ENCODE peak calls at places on chromosome 5, in nine cellular contexts. U, D, K, C, O, W, F, S and H are unnamed samples.

GRCh38 chr5:606526-607399 is 5.4 kb upstream of the CEP72 start:
- DNase-seq in U (peak), D (no peak), K (no peak), C (no peak), O (no peak), W (no peak), F (no peak), S (no peak), H (no peak)

GRCh38 chr5:114319821-114320220 is 42.0 kb upstream of the KCNN2 start:
- DNase-seq in U (no peak), D (peak), K (no peak), C (no peak), O (no peak), W (no peak), F (peak), S (no peak), H (peak)

GRCh38 chr5:178590141-178590923 is at the start of gene COL23A1:
- DNase-seq in U (peak), D (peak), K (peak), C (peak), O (peak), W (no peak), F (peak), S (no peak), H (no peak)

GRCh38 chr5:126594676-126595485 is at the start of gene ALDH7A1:
- DNase-seq in U (peak), D (peak), K (peak), C (peak), O (peak), W (peak), F (peak), S (no peak), H (peak)

GRCh38 chr5:159826351-159827222 is 89.7 kb upstream of the ADRA1B start:
- DNase-seq in U (no peak), D (peak), K (peak), C (no peak), O (no peak), W (peak), F (peak), S (no peak), H (peak)

GRCh38 chr5:172410839-172411238 is 43.5 kb downstream of the SH3PXD2B start:
- DNase-seq in U (no peak), D (no peak), K (no peak), C (no peak), O (no peak), W (no peak), F (peak), S (no peak), H (no peak)

GRCh38 chr5:98066910-98067309 is 706.6 kb upstream of the RGMB start:
- DNase-seq in U (no peak), D (no peak), K (no peak), C (no peak), O (no peak), W (no peak), F (no peak), S (no peak), H (no peak)

GRCh38 chr5:10329808-10330481 is 22.2 kb upstream of the CMBL start:
- DNase-seq in U (no peak), D (no peak), K (no peak), C (no peak), O (no peak), W (no peak), F (peak), S (no peak), H (no peak)

GRCh38 chr5:145975361-145976066 is 39.1 kb downstream of the SH3RF2 start:
- DNase-seq in U (no peak), D (peak), K (peak), C (no peak), O (no peak), W (no peak), F (peak), S (no peak), H (peak)

GRCh38 chr5:132487841-132488555 is 2.6 kb downstream of the IRF1 start:
- DNase-seq in U (no peak), D (no peak), K (peak), C (no peak), O (no peak), W (no peak), F (no peak), S (no peak), H (no peak)

GRCh38 chr5:72692273-72692672 is 124.2 kb upstream of the TNPO1 start:
- DNase-seq in U (no peak), D (no peak), K (no peak), C (no peak), O (peak), W (no peak), F (peak), S (no peak), H (peak)

GRCh38 chr5:143708672-143709071 is 103.3 kb upstream of the HMHB1 start:
- DNase-seq in U (no peak), D (no peak), K (peak), C (no peak), O (no peak), W (no peak), F (no peak), S (no peak), H (no peak)

GRCh38 chr5:14110680-14111079 is 32.5 kb upstream of the TRIO start:
- DNase-seq in U (no peak), D (no peak), K (no peak), C (no peak), O (no peak), W (no peak), F (peak), S (no peak), H (peak)

GRCh38 chr5:85515588-85515987 is 1102.2 kb upstream of the COX7C start:
- DNase-seq in U (no peak), D (no peak), K (no peak), C (no peak), O (no peak), W (no peak), F (no peak), S (no peak), H (no peak)

GRCh38 chr5:167096816-167097215 is 1194.6 kb upstream of the WWC1 start:
- DNase-seq in U (no peak), D (no peak), K (no peak), C (no peak), O (no peak), W (no peak), F (peak), S (no peak), H (peak)

GRCh38 chr5:93151121-93151520 is 429.9 kb downstream of the NR2F1-AS1 start:
- DNase-seq in U (no peak), D (no peak), K (no peak), C (no peak), O (no peak), W (no peak), F (peak), S (no peak), H (peak)

GRCh38 chr5:626850-627249 is 14.7 kb downstream of the CEP72 start:
- DNase-seq in U (no peak), D (no peak), K (no peak), C (no peak), O (no peak), W (no peak), F (no peak), S (no peak), H (no peak)

GRCh38 chr5:83724915-83725314 is 4.3 kb upstream of the HAPLN1 start:
- DNase-seq in U (no peak), D (no peak), K (no peak), C (no peak), O (no peak), W (no peak), F (no peak), S (no peak), H (no peak)

GRCh38 chr5:1069720-1070088 is 42.2 kb downstream of the SLC12A7 start:
- DNase-seq in U (no peak), D (no peak), K (no peak), C (no peak), O (no peak), W (no peak), F (no peak), S (no peak), H (no peak)

GRCh38 chr5:172458956-172459355 is 4.6 kb upstream of the SH3PXD2B start:
- DNase-seq in U (no peak), D (no peak), K (no peak), C (no peak), O (no peak), W (no peak), F (no peak), S (no peak), H (no peak)